ENCODE peak calls at places on chromosome 16, in five cellular contexts. One of them, this sample, is unnamed. For H3K4me1, the result is how much of the 10 kb centered on the place peaks cover.

GRCh38 chr16:29825145-29826044 is 5.1 kb downstream of the MVP start:
- DNase-seq in CD4-positive, alpha-beta memory T cell: peak
- DNase-seq in OCI-LY7: no peak
- DNase-seq in A549: peak
- DNase-seq in CD8-positive, alpha-beta memory T cell: no peak
- DNase-seq in this sample: no peak

GRCh38 chr16:1530883-1531637 is 2.4 kb upstream of the TMEM204 start:
- DNase-seq in CD4-positive, alpha-beta memory T cell: no peak
- DNase-seq in OCI-LY7: no peak
- DNase-seq in A549: no peak
- DNase-seq in CD8-positive, alpha-beta memory T cell: no peak
- DNase-seq in this sample: no peak

GRCh38 chr16:76535-77272 is 1.3 kb upstream of the MPG start:
- DNase-seq in CD4-positive, alpha-beta memory T cell: no peak
- DNase-seq in OCI-LY7: peak
- DNase-seq in A549: no peak
- DNase-seq in CD8-positive, alpha-beta memory T cell: no peak
- DNase-seq in this sample: no peak

GRCh38 chr16:67959520-67959919 is 8.9 kb downstream of the SLC12A4 start:
- DNase-seq in CD4-positive, alpha-beta memory T cell: no peak
- DNase-seq in OCI-LY7: no peak
- DNase-seq in A549: no peak
- DNase-seq in CD8-positive, alpha-beta memory T cell: no peak
- DNase-seq in this sample: no peak

GRCh38 chr16:72895951-72896350 is 152.0 kb downstream of the ZFHX3 start:
- DNase-seq in CD4-positive, alpha-beta memory T cell: no peak
- DNase-seq in OCI-LY7: no peak
- DNase-seq in A549: no peak
- DNase-seq in CD8-positive, alpha-beta memory T cell: no peak
- DNase-seq in this sample: no peak

GRCh38 chr16:79430129-79430789 is 170.3 kb downstream of the MAF start:
- DNase-seq in CD4-positive, alpha-beta memory T cell: no peak
- DNase-seq in OCI-LY7: no peak
- DNase-seq in A549: no peak
- DNase-seq in CD8-positive, alpha-beta memory T cell: no peak
- DNase-seq in this sample: no peak

GRCh38 chr16:61045931-61046330 is 990.3 kb downstream of the CDH8 start:
- DNase-seq in CD4-positive, alpha-beta memory T cell: no peak
- DNase-seq in OCI-LY7: no peak
- DNase-seq in A549: no peak
- DNase-seq in CD8-positive, alpha-beta memory T cell: no peak
- DNase-seq in this sample: no peak

GRCh38 chr16:57955572-57955971 is 15.4 kb downstream of the CNGB1 start:
- DNase-seq in CD4-positive, alpha-beta memory T cell: no peak
- DNase-seq in OCI-LY7: no peak
- DNase-seq in A549: no peak
- DNase-seq in CD8-positive, alpha-beta memory T cell: no peak
- DNase-seq in this sample: no peak

GRCh38 chr16:72927199-72928088 is 120.5 kb downstream of the ZFHX3 start:
- DNase-seq in CD4-positive, alpha-beta memory T cell: no peak
- DNase-seq in OCI-LY7: no peak
- DNase-seq in A549: peak
- DNase-seq in CD8-positive, alpha-beta memory T cell: no peak
- DNase-seq in this sample: no peak

GRCh38 chr16:23900480-23901177 is 64.8 kb downstream of the PRKCB start:
- DNase-seq in CD4-positive, alpha-beta memory T cell: no peak
- DNase-seq in OCI-LY7: no peak
- DNase-seq in A549: no peak
- DNase-seq in CD8-positive, alpha-beta memory T cell: no peak
- DNase-seq in this sample: no peak

DNA sequence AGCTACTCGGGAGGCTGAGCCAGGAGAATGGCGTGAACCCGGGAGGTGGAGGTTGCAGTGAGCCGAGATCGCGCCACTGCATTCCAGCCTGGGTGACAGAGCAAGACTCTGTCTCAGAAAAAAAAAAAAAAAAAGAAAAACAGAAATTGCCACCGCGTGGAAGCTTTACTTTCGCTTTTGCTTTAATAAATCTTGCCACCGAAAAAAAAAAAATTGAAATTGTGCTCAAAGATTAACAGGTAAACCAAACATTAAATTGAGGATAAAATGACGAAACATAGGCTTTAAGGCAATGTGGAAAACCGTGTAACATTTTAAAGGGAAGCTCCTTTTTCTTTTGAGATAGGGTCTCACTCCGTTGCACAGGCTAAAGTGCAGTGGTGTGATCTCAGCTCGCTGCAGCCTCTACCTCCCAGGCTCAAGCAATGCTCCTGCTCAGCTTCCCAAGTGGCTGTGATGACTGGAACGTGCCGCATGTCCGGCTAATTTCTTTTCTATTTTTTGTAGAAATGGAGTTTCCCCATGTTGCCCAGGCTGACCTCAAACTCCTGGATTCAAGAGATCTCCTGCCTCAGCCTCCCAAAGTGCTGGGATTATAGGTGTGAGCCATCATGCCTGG is 40.1 kb downstream of the ZNF276 start:
- DNase-seq in CD4-positive, alpha-beta memory T cell: peak
- DNase-seq in OCI-LY7: no peak
- DNase-seq in A549: no peak
- DNase-seq in CD8-positive, alpha-beta memory T cell: no peak
- DNase-seq in this sample: no peak
- H3K4me1 ChIP-seq in CD4-positive, alpha-beta memory T cell: half or more
- H3K4me1 ChIP-seq in OCI-LY7: under half
- H3K4me1 ChIP-seq in A549: under half
- H3K4me1 ChIP-seq in CD8-positive, alpha-beta memory T cell: under half
- H3K4me1 ChIP-seq in this sample: under half

GRCh38 chr16:85483424-85483823 is 129.7 kb upstream of the GSE1 start:
- DNase-seq in CD4-positive, alpha-beta memory T cell: no peak
- DNase-seq in OCI-LY7: no peak
- DNase-seq in A549: no peak
- DNase-seq in CD8-positive, alpha-beta memory T cell: no peak
- DNase-seq in this sample: no peak
- H3K4me3 ChIP-seq in CD4-positive, alpha-beta memory T cell: no peak
- H3K4me3 ChIP-seq in OCI-LY7: no peak
- H3K4me3 ChIP-seq in A549: no peak
- H3K4me3 ChIP-seq in CD8-positive, alpha-beta memory T cell: no peak
- H3K4me3 ChIP-seq in this sample: no peak

GRCh38 chr16:22144520-22144919 is 17.8 kb upstream of the SDR42E2 start:
- DNase-seq in CD4-positive, alpha-beta memory T cell: no peak
- DNase-seq in OCI-LY7: no peak
- DNase-seq in A549: no peak
- DNase-seq in CD8-positive, alpha-beta memory T cell: no peak
- DNase-seq in this sample: no peak
- H3K4me1 ChIP-seq in CD4-positive, alpha-beta memory T cell: under half
- H3K4me1 ChIP-seq in OCI-LY7: under half
- H3K4me1 ChIP-seq in A549: under half
- H3K4me1 ChIP-seq in CD8-positive, alpha-beta memory T cell: under half
- H3K4me1 ChIP-seq in this sample: under half

GRCh38 chr16:6958184-6958583 is 374.5 kb upstream of the RBFOX1 start:
- DNase-seq in CD4-positive, alpha-beta memory T cell: no peak
- DNase-seq in OCI-LY7: no peak
- DNase-seq in A549: no peak
- DNase-seq in CD8-positive, alpha-beta memory T cell: no peak
- DNase-seq in this sample: no peak
- H3K4me3 ChIP-seq in CD4-positive, alpha-beta memory T cell: no peak
- H3K4me3 ChIP-seq in OCI-LY7: no peak
- H3K4me3 ChIP-seq in A549: no peak
- H3K4me3 ChIP-seq in CD8-positive, alpha-beta memory T cell: no peak
- H3K4me3 ChIP-seq in this sample: no peak

GRCh38 chr16:12317121-12317810 is 340.7 kb downstream of the SNX29 start:
- DNase-seq in CD4-positive, alpha-beta memory T cell: no peak
- DNase-seq in OCI-LY7: peak
- DNase-seq in A549: no peak
- DNase-seq in CD8-positive, alpha-beta memory T cell: no peak
- DNase-seq in this sample: no peak
- H3K4me1 ChIP-seq in CD4-positive, alpha-beta memory T cell: under half
- H3K4me1 ChIP-seq in OCI-LY7: half or more
- H3K4me1 ChIP-seq in A549: under half
- H3K4me1 ChIP-seq in CD8-positive, alpha-beta memory T cell: under half
- H3K4me1 ChIP-seq in this sample: under half

DNA sequence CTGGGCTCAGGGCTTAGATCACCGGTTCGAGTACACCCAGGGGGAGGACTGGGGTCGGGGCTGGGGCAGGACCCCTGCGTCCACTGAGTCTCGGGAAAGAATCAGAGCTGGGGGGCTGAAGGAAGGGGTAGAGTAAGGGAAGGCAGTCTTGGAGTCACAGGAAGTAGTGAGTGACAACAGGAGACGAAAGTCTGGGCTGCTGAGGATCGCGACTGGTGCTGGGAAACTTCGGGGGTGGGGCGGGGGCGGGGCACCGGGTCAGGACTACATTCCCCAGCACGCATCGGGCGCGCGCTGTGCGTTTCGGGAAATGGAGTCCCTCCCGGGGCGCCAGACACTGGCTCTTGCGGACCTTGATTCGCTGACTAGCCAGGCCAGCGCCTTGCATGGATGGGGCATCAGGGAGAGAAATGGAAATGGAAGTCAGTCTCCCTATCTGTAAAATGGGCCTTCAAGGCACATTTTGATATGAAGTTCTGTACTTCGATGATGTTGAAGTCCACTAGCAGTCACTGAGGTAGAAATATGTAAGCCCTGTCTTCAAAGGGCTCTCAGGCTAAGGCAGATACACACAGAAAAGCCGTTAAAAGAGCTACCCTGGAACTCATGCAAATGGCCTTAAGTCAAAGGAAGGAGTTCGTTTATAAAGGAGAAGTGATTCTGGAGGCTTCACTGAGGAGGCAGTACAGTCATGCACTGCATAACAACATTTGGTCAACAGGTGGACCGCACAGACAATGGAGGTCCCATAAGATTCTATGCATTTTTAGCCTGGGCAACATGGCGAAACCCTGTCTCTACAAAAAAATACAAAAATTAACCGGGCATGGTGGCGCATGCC is 696 bp downstream of the CTF1 start:
- DNase-seq in CD4-positive, alpha-beta memory T cell: peak
- DNase-seq in OCI-LY7: peak
- DNase-seq in A549: peak
- DNase-seq in CD8-positive, alpha-beta memory T cell: peak
- DNase-seq in this sample: peak
- H3K4me3 ChIP-seq in CD4-positive, alpha-beta memory T cell: no peak
- H3K4me3 ChIP-seq in OCI-LY7: peak
- H3K4me3 ChIP-seq in A549: peak
- H3K4me3 ChIP-seq in CD8-positive, alpha-beta memory T cell: peak
- H3K4me3 ChIP-seq in this sample: no peak